ENCODE peak calls at places on chromosomes 6 and 20, in nine cellular contexts. One of them, this sample, is unnamed.

GRCh38 chr6:44428682-44429081 is 41.2 kb downstream of the CDC5L start:
- DNase-seq in B cell: no peak
- DNase-seq in CD4-positive, alpha-beta T cell: no peak
- DNase-seq in uterus: no peak
- DNase-seq in brain microvascular endothelial cell: no peak
- DNase-seq in A549: no peak
- DNase-seq in stomach: no peak
- DNase-seq in mucosa of descending colon: no peak
- DNase-seq in SK-N-SH: no peak
- DNase-seq in this sample: no peak

GRCh38 chr20:45347936-45348809 is at the start of gene SDC4:
- DNase-seq in SK-N-SH: peak; percentile 85
- DNase-seq in CD4-positive, alpha-beta T cell: peak; percentile 58
- DNase-seq in brain microvascular endothelial cell: no peak
- DNase-seq in mucosa of descending colon: peak; percentile 81
- DNase-seq in stomach: peak; percentile 80
- DNase-seq in uterus: peak; percentile 76
- DNase-seq in B cell: peak; percentile 60
- DNase-seq in A549: peak; percentile 51
- DNase-seq in this sample: peak; percentile 99

GRCh38 chr20:57195023-57195758 is 71.2 kb downstream of the BMP7 start:
- DNase-seq in A549: no peak
- DNase-seq in mucosa of descending colon: no peak
- DNase-seq in SK-N-SH: no peak
- DNase-seq in CD4-positive, alpha-beta T cell: no peak
- DNase-seq in uterus: no peak
- DNase-seq in stomach: no peak
- DNase-seq in B cell: no peak
- DNase-seq in brain microvascular endothelial cell: peak; percentile 7
- DNase-seq in this sample: peak; percentile 91

GRCh38 chr20:3681931-3682820 is at the start of gene ADAM33:
- DNase-seq in CD4-positive, alpha-beta T cell: no peak
- DNase-seq in SK-N-SH: peak; percentile 63
- DNase-seq in uterus: peak; percentile 84
- DNase-seq in brain microvascular endothelial cell: no peak
- DNase-seq in stomach: peak; percentile 36
- DNase-seq in B cell: no peak
- DNase-seq in mucosa of descending colon: no peak
- DNase-seq in A549: no peak
- DNase-seq in this sample: no peak

GRCh38 chr6:125153541-125154183 is at the start of gene TPD52L1:
- DNase-seq in CD4-positive, alpha-beta T cell: peak; percentile 48
- DNase-seq in stomach: peak; percentile 87
- DNase-seq in A549: peak; percentile 77
- DNase-seq in brain microvascular endothelial cell: peak; percentile 39
- DNase-seq in mucosa of descending colon: peak; percentile 83
- DNase-seq in uterus: peak; percentile 66
- DNase-seq in B cell: peak; percentile 54
- DNase-seq in SK-N-SH: peak; percentile 75
- DNase-seq in this sample: peak; percentile 84

GRCh38 chr20:43975096-43975768 is 60.6 kb downstream of the TOX2 start:
- DNase-seq in mucosa of descending colon: no peak
- DNase-seq in CD4-positive, alpha-beta T cell: no peak
- DNase-seq in stomach: no peak
- DNase-seq in B cell: no peak
- DNase-seq in uterus: no peak
- DNase-seq in A549: peak; percentile 55
- DNase-seq in SK-N-SH: no peak
- DNase-seq in brain microvascular endothelial cell: peak; percentile 71
- DNase-seq in this sample: peak; percentile 97

GRCh38 chr20:56865055-56865454 is 235.9 kb downstream of the TFAP2C start:
- DNase-seq in SK-N-SH: no peak
- DNase-seq in stomach: no peak
- DNase-seq in mucosa of descending colon: no peak
- DNase-seq in brain microvascular endothelial cell: no peak
- DNase-seq in uterus: no peak
- DNase-seq in B cell: no peak
- DNase-seq in CD4-positive, alpha-beta T cell: no peak
- DNase-seq in A549: no peak
- DNase-seq in this sample: no peak

GRCh38 chr6:32945953-32946352 is 5.1 kb upstream of the HLA-DMB start:
- DNase-seq in SK-N-SH: no peak
- DNase-seq in CD4-positive, alpha-beta T cell: no peak
- DNase-seq in B cell: no peak
- DNase-seq in mucosa of descending colon: no peak
- DNase-seq in uterus: no peak
- DNase-seq in brain microvascular endothelial cell: no peak
- DNase-seq in stomach: no peak
- DNase-seq in A549: no peak
- DNase-seq in this sample: no peak

GRCh38 chr20:47875302-47876025 is 90.2 kb upstream of the SULF2 start:
- DNase-seq in mucosa of descending colon: no peak
- DNase-seq in SK-N-SH: no peak
- DNase-seq in brain microvascular endothelial cell: peak; percentile 18
- DNase-seq in uterus: no peak
- DNase-seq in stomach: no peak
- DNase-seq in B cell: no peak
- DNase-seq in A549: no peak
- DNase-seq in CD4-positive, alpha-beta T cell: no peak
- DNase-seq in this sample: no peak

GRCh38 chr6:31266721-31267360 is 5.1 kb downstream of the HLA-C start:
- DNase-seq in B cell: peak; percentile 42
- DNase-seq in uterus: no peak
- DNase-seq in mucosa of descending colon: no peak
- DNase-seq in brain microvascular endothelial cell: no peak
- DNase-seq in CD4-positive, alpha-beta T cell: no peak
- DNase-seq in stomach: no peak
- DNase-seq in A549: no peak
- DNase-seq in SK-N-SH: no peak
- DNase-seq in this sample: no peak

GRCh38 chr6:159334068-159334467 is 164.9 kb downstream of the FNDC1 start:
- DNase-seq in uterus: no peak
- DNase-seq in B cell: no peak
- DNase-seq in stomach: no peak
- DNase-seq in CD4-positive, alpha-beta T cell: no peak
- DNase-seq in SK-N-SH: no peak
- DNase-seq in mucosa of descending colon: no peak
- DNase-seq in brain microvascular endothelial cell: no peak
- DNase-seq in A549: no peak
- DNase-seq in this sample: no peak

GRCh38 chr20:12047838-12048432 is 130.2 kb downstream of the BTBD3 start:
- DNase-seq in mucosa of descending colon: no peak
- DNase-seq in B cell: no peak
- DNase-seq in A549: no peak
- DNase-seq in brain microvascular endothelial cell: peak; percentile 67
- DNase-seq in SK-N-SH: no peak
- DNase-seq in CD4-positive, alpha-beta T cell: no peak
- DNase-seq in stomach: no peak
- DNase-seq in uterus: no peak
- DNase-seq in this sample: no peak

GRCh38 chr6:106072501-106073140 is 13.5 kb upstream of the PRDM1 start:
- DNase-seq in mucosa of descending colon: no peak
- DNase-seq in A549: no peak
- DNase-seq in B cell: no peak
- DNase-seq in CD4-positive, alpha-beta T cell: no peak
- DNase-seq in stomach: no peak
- DNase-seq in brain microvascular endothelial cell: no peak
- DNase-seq in uterus: no peak
- DNase-seq in SK-N-SH: no peak
- DNase-seq in this sample: no peak

GRCh38 chr6:121726596-121726995 is 291.1 kb downstream of the GJA1 start:
- DNase-seq in mucosa of descending colon: no peak
- DNase-seq in SK-N-SH: no peak
- DNase-seq in B cell: no peak
- DNase-seq in uterus: no peak
- DNase-seq in CD4-positive, alpha-beta T cell: no peak
- DNase-seq in A549: no peak
- DNase-seq in stomach: no peak
- DNase-seq in brain microvascular endothelial cell: no peak
- DNase-seq in this sample: no peak

GRCh38 chr20:53794529-53795115 is 201.0 kb upstream of the ZNF217 start:
- DNase-seq in B cell: no peak
- DNase-seq in SK-N-SH: no peak
- DNase-seq in brain microvascular endothelial cell: peak; percentile 38
- DNase-seq in CD4-positive, alpha-beta T cell: no peak
- DNase-seq in A549: no peak
- DNase-seq in mucosa of descending colon: no peak
- DNase-seq in uterus: no peak
- DNase-seq in stomach: no peak
- DNase-seq in this sample: no peak

GRCh38 chr20:62735331-62735821 is 26.7 kb downstream of the NTSR1 start:
- DNase-seq in mucosa of descending colon: peak; percentile 44
- DNase-seq in stomach: no peak
- DNase-seq in B cell: no peak
- DNase-seq in SK-N-SH: no peak
- DNase-seq in brain microvascular endothelial cell: no peak
- DNase-seq in A549: no peak
- DNase-seq in uterus: no peak
- DNase-seq in CD4-positive, alpha-beta T cell: no peak
- DNase-seq in this sample: peak; percentile 47

GRCh38 chr6:35173068-35174042 is 32.2 kb upstream of the TCP11 start:
- DNase-seq in mucosa of descending colon: no peak
- DNase-seq in A549: no peak
- DNase-seq in brain microvascular endothelial cell: no peak
- DNase-seq in uterus: no peak
- DNase-seq in stomach: no peak
- DNase-seq in B cell: no peak
- DNase-seq in CD4-positive, alpha-beta T cell: no peak
- DNase-seq in SK-N-SH: no peak
- DNase-seq in this sample: no peak

GRCh38 chr20:17452441-17452840 is 78.7 kb downstream of the BFSP1 start:
- DNase-seq in stomach: no peak
- DNase-seq in B cell: no peak
- DNase-seq in brain microvascular endothelial cell: no peak
- DNase-seq in CD4-positive, alpha-beta T cell: no peak
- DNase-seq in mucosa of descending colon: no peak
- DNase-seq in uterus: no peak
- DNase-seq in SK-N-SH: no peak
- DNase-seq in A549: no peak
- DNase-seq in this sample: no peak

GRCh38 chr20:37868998-37869861 is 33.7 kb upstream of the VSTM2L start:
- DNase-seq in brain microvascular endothelial cell: no peak
- DNase-seq in uterus: no peak
- DNase-seq in stomach: no peak
- DNase-seq in CD4-positive, alpha-beta T cell: no peak
- DNase-seq in B cell: no peak
- DNase-seq in mucosa of descending colon: no peak
- DNase-seq in A549: no peak
- DNase-seq in SK-N-SH: peak; percentile 55
- DNase-seq in this sample: no peak

GRCh38 chr6:139164001-139164400 is 29.1 kb downstream of the HECA start:
- DNase-seq in SK-N-SH: no peak
- DNase-seq in mucosa of descending colon: no peak
- DNase-seq in stomach: no peak
- DNase-seq in B cell: no peak
- DNase-seq in brain microvascular endothelial cell: no peak
- DNase-seq in uterus: no peak
- DNase-seq in CD4-positive, alpha-beta T cell: peak; percentile 38
- DNase-seq in A549: no peak
- DNase-seq in this sample: no peak
- TF ChIP-seq CTCF in SK-N-SH: no peak
- TF ChIP-seq CTCF in mucosa of descending colon: no peak
- TF ChIP-seq CTCF in stomach: no peak
- TF ChIP-seq CTCF in B cell: no peak
- TF ChIP-seq CTCF in brain microvascular endothelial cell: peak; percentile 38
- TF ChIP-seq CTCF in uterus: no peak
- TF ChIP-seq CTCF in CD4-positive, alpha-beta T cell: peak; percentile 24
- TF ChIP-seq CTCF in A549: no peak
- TF ChIP-seq CTCF in this sample: no peak

DNA sequence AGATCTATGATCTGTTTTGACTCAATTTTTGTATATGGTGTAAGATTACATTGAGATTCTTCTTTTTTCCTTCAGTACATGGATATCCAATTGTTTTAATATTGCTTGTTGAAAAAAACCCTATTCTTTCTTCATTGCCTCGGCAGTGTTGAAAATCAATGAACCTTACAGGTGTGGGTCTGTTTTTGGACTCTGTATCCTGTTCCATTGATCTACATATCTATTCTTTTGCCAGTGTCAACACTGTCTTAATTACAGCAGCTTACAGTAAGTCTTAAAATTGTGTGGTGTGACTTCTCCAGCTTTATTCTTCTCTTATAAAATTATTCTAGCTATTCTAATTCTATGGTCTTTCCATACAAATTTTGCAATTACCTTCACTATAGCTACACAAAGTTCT is 81.8 kb upstream of the KCNK16 start:
- DNase-seq in A549: no peak
- DNase-seq in SK-N-SH: no peak
- DNase-seq in mucosa of descending colon: no peak
- DNase-seq in uterus: no peak
- DNase-seq in stomach: no peak
- DNase-seq in B cell: no peak
- DNase-seq in brain microvascular endothelial cell: no peak
- DNase-seq in CD4-positive, alpha-beta T cell: no peak
- DNase-seq in this sample: no peak
- TF ChIP-seq CTCF in A549: no peak
- TF ChIP-seq CTCF in SK-N-SH: no peak
- TF ChIP-seq CTCF in mucosa of descending colon: no peak
- TF ChIP-seq CTCF in uterus: no peak
- TF ChIP-seq CTCF in stomach: no peak
- TF ChIP-seq CTCF in B cell: no peak
- TF ChIP-seq CTCF in brain microvascular endothelial cell: no peak
- TF ChIP-seq CTCF in CD4-positive, alpha-beta T cell: no peak
- TF ChIP-seq CTCF in this sample: no peak

GRCh38 chr6:78513856-78514255 is 353.5 kb upstream of the IRAK1BP1 start:
- DNase-seq in A549: no peak
- DNase-seq in stomach: no peak
- DNase-seq in SK-N-SH: peak; percentile 29
- DNase-seq in uterus: no peak
- DNase-seq in mucosa of descending colon: no peak
- DNase-seq in CD4-positive, alpha-beta T cell: no peak
- DNase-seq in brain microvascular endothelial cell: no peak
- DNase-seq in B cell: no peak
- DNase-seq in this sample: no peak
- TF ChIP-seq CTCF in A549: no peak
- TF ChIP-seq CTCF in stomach: no peak
- TF ChIP-seq CTCF in SK-N-SH: peak; percentile 16
- TF ChIP-seq CTCF in uterus: no peak
- TF ChIP-seq CTCF in mucosa of descending colon: no peak
- TF ChIP-seq CTCF in CD4-positive, alpha-beta T cell: no peak
- TF ChIP-seq CTCF in brain microvascular endothelial cell: peak; percentile 33
- TF ChIP-seq CTCF in B cell: no peak
- TF ChIP-seq CTCF in this sample: no peak

DNA sequence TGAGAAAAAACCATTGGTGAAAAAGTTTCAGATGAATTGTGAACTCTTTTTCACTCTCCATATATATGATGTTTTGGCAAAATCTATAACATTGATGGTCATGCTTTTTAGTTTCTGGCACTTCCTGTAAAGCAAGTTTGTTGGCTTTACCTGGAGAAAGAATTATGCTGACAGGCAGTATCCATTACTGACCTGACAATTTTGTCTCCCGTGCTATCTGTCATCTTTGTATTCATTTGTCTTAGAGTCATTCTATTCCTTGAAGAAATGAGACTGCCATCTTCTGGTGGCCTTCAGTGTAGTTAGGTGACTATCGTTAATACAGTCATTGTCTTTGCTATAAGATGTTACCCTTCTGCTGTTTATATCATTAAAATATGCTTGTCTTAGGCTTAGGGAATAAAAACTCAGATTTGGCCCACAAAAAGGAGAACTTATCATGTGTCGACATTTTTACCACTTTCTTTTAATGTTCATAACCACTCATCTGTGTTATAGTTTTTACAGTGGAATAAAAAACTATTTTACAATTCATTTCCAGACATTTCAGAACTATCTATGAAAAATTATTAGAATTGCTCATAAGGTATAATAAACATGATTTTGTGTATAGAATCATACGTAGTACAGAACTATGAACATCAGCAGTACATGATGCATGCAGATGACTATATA is 707.0 kb downstream of the EPM2A start:
- DNase-seq in SK-N-SH: peak; percentile 5
- DNase-seq in A549: peak; percentile 57
- DNase-seq in stomach: no peak
- DNase-seq in mucosa of descending colon: no peak
- DNase-seq in B cell: peak; percentile 8
- DNase-seq in CD4-positive, alpha-beta T cell: no peak
- DNase-seq in brain microvascular endothelial cell: peak; percentile 48
- DNase-seq in uterus: no peak
- DNase-seq in this sample: peak; percentile 40
- TF ChIP-seq CTCF in SK-N-SH: peak; percentile 62
- TF ChIP-seq CTCF in A549: peak; percentile 68
- TF ChIP-seq CTCF in stomach: peak; percentile 11
- TF ChIP-seq CTCF in mucosa of descending colon: no peak
- TF ChIP-seq CTCF in B cell: no peak
- TF ChIP-seq CTCF in CD4-positive, alpha-beta T cell: peak; percentile 35
- TF ChIP-seq CTCF in brain microvascular endothelial cell: peak; percentile 51
- TF ChIP-seq CTCF in uterus: no peak
- TF ChIP-seq CTCF in this sample: peak; percentile 56

This sample was measured in RWPE1.